ENCODE peak calls at places on chromosome 18, in nine cellular contexts. One of them, this sample, is unnamed.

GRCh38 chr18:53490019-53490418 is 734.5 kb downstream of the MBD2 start:
- DNase-seq in stimulated activated CD4-positive, alpha-beta T cell treated with anti-CD3 and anti-CD28 coated beads, Interleukin-1b, Interleukin-23, amount 100 ng/mL, for 1 hour: no peak
- DNase-seq in CD8-positive, alpha-beta memory T cell: no peak
- DNase-seq in Kasumi-1: no peak
- DNase-seq in anterior cingulate cortex: no peak
- DNase-seq in activated CD4-positive, CD25-positive, alpha-beta regulatory T cell: no peak
- DNase-seq in PC-3: no peak
- DNase-seq in heart right ventricle: no peak
- DNase-seq in left colon: no peak
- DNase-seq in this sample: no peak

GRCh38 chr18:67041334-67041733 is 437.4 kb upstream of the CDH19 start:
- DNase-seq in anterior cingulate cortex: no peak
- DNase-seq in PC-3: no peak
- DNase-seq in activated CD4-positive, CD25-positive, alpha-beta regulatory T cell: no peak
- DNase-seq in Kasumi-1: no peak
- DNase-seq in left colon: no peak
- DNase-seq in heart right ventricle: no peak
- DNase-seq in stimulated activated CD4-positive, alpha-beta T cell treated with anti-CD3 and anti-CD28 coated beads, Interleukin-1b, Interleukin-23, amount 100 ng/mL, for 1 hour: no peak
- DNase-seq in CD8-positive, alpha-beta memory T cell: no peak
- DNase-seq in this sample: no peak

GRCh38 chr18:48975817-48976649 is 25.3 kb upstream of the SMAD7 start:
- DNase-seq in PC-3: peak; percentile 58
- DNase-seq in heart right ventricle: peak; percentile 57
- DNase-seq in stimulated activated CD4-positive, alpha-beta T cell treated with anti-CD3 and anti-CD28 coated beads, Interleukin-1b, Interleukin-23, amount 100 ng/mL, for 1 hour: peak; percentile 14
- DNase-seq in anterior cingulate cortex: peak; percentile 14
- DNase-seq in activated CD4-positive, CD25-positive, alpha-beta regulatory T cell: peak; percentile 25
- DNase-seq in left colon: peak; percentile 64
- DNase-seq in Kasumi-1: no peak
- DNase-seq in CD8-positive, alpha-beta memory T cell: peak; percentile 36
- DNase-seq in this sample: peak; percentile 39

GRCh38 chr18:58046087-58046793 is 2.2 kb downstream of the NEDD4L start:
- DNase-seq in PC-3: peak; percentile 46
- DNase-seq in stimulated activated CD4-positive, alpha-beta T cell treated with anti-CD3 and anti-CD28 coated beads, Interleukin-1b, Interleukin-23, amount 100 ng/mL, for 1 hour: no peak
- DNase-seq in CD8-positive, alpha-beta memory T cell: no peak
- DNase-seq in left colon: no peak
- DNase-seq in activated CD4-positive, CD25-positive, alpha-beta regulatory T cell: no peak
- DNase-seq in anterior cingulate cortex: no peak
- DNase-seq in Kasumi-1: peak; percentile 11
- DNase-seq in heart right ventricle: no peak
- DNase-seq in this sample: no peak

GRCh38 chr18:64720781-64721464 is 572.0 kb upstream of the LINC00305 start:
- DNase-seq in CD8-positive, alpha-beta memory T cell: no peak
- DNase-seq in Kasumi-1: no peak
- DNase-seq in PC-3: peak; percentile 15
- DNase-seq in activated CD4-positive, CD25-positive, alpha-beta regulatory T cell: no peak
- DNase-seq in left colon: peak; percentile 62
- DNase-seq in anterior cingulate cortex: no peak
- DNase-seq in heart right ventricle: no peak
- DNase-seq in stimulated activated CD4-positive, alpha-beta T cell treated with anti-CD3 and anti-CD28 coated beads, Interleukin-1b, Interleukin-23, amount 100 ng/mL, for 1 hour: no peak
- DNase-seq in this sample: no peak

GRCh38 chr18:23380817-23381216 is 72.3 kb upstream of the RIOK3 start:
- DNase-seq in heart right ventricle: no peak
- DNase-seq in PC-3: no peak
- DNase-seq in left colon: no peak
- DNase-seq in stimulated activated CD4-positive, alpha-beta T cell treated with anti-CD3 and anti-CD28 coated beads, Interleukin-1b, Interleukin-23, amount 100 ng/mL, for 1 hour: no peak
- DNase-seq in activated CD4-positive, CD25-positive, alpha-beta regulatory T cell: no peak
- DNase-seq in Kasumi-1: no peak
- DNase-seq in CD8-positive, alpha-beta memory T cell: no peak
- DNase-seq in anterior cingulate cortex: no peak
- DNase-seq in this sample: no peak

GRCh38 chr18:12014521-12014920 is 33.2 kb downstream of the IMPA2 start:
- DNase-seq in activated CD4-positive, CD25-positive, alpha-beta regulatory T cell: no peak
- DNase-seq in left colon: no peak
- DNase-seq in CD8-positive, alpha-beta memory T cell: no peak
- DNase-seq in anterior cingulate cortex: no peak
- DNase-seq in PC-3: no peak
- DNase-seq in stimulated activated CD4-positive, alpha-beta T cell treated with anti-CD3 and anti-CD28 coated beads, Interleukin-1b, Interleukin-23, amount 100 ng/mL, for 1 hour: no peak
- DNase-seq in heart right ventricle: no peak
- DNase-seq in Kasumi-1: no peak
- DNase-seq in this sample: no peak

GRCh38 chr18:267380-267687 is 513 bp downstream of the THOC1 start:
- DNase-seq in stimulated activated CD4-positive, alpha-beta T cell treated with anti-CD3 and anti-CD28 coated beads, Interleukin-1b, Interleukin-23, amount 100 ng/mL, for 1 hour: no peak
- DNase-seq in activated CD4-positive, CD25-positive, alpha-beta regulatory T cell: no peak
- DNase-seq in heart right ventricle: no peak
- DNase-seq in CD8-positive, alpha-beta memory T cell: no peak
- DNase-seq in anterior cingulate cortex: no peak
- DNase-seq in Kasumi-1: peak; percentile 53
- DNase-seq in left colon: no peak
- DNase-seq in PC-3: no peak
- DNase-seq in this sample: peak; percentile 3

GRCh38 chr18:37577051-37577611 is 11.5 kb upstream of the CELF4 start:
- DNase-seq in Kasumi-1: no peak
- DNase-seq in stimulated activated CD4-positive, alpha-beta T cell treated with anti-CD3 and anti-CD28 coated beads, Interleukin-1b, Interleukin-23, amount 100 ng/mL, for 1 hour: no peak
- DNase-seq in PC-3: no peak
- DNase-seq in activated CD4-positive, CD25-positive, alpha-beta regulatory T cell: no peak
- DNase-seq in heart right ventricle: peak; percentile 35
- DNase-seq in left colon: no peak
- DNase-seq in CD8-positive, alpha-beta memory T cell: no peak
- DNase-seq in anterior cingulate cortex: no peak
- DNase-seq in this sample: no peak

GRCh38 chr18:61637319-61637718 is 255.5 kb downstream of the RNF152 start:
- DNase-seq in PC-3: no peak
- DNase-seq in anterior cingulate cortex: no peak
- DNase-seq in heart right ventricle: no peak
- DNase-seq in stimulated activated CD4-positive, alpha-beta T cell treated with anti-CD3 and anti-CD28 coated beads, Interleukin-1b, Interleukin-23, amount 100 ng/mL, for 1 hour: no peak
- DNase-seq in CD8-positive, alpha-beta memory T cell: no peak
- DNase-seq in activated CD4-positive, CD25-positive, alpha-beta regulatory T cell: no peak
- DNase-seq in left colon: peak; percentile 70
- DNase-seq in Kasumi-1: no peak
- DNase-seq in this sample: no peak

This sample was measured in HCEC 1CT.